ENCODE peak calls at places on chromosomes 6 and 20, in ten cellular contexts. One of them, this sample, is unnamed. For H3K27me3, the result is how much of the 10 kb centered on the place peaks cover.

GRCh38 chr20:49712918-49713778 is 530 bp downstream of the B4GALT5 start:
- DNase-seq in osteoblast: peak
- DNase-seq in fibroblast of lung: no peak
- DNase-seq in brain microvascular endothelial cell: no peak
- DNase-seq in stomach: peak
- DNase-seq in heart left ventricle: peak
- DNase-seq in lower lobe of right lung: peak
- DNase-seq in astrocyte: no peak
- DNase-seq in breast epithelium: no peak
- DNase-seq in uterus: peak
- DNase-seq in this sample: peak

GRCh38 chr6:167212716-167213011 is 54.9 kb upstream of the GPR31 start:
- DNase-seq in fibroblast of lung: no peak
- DNase-seq in heart left ventricle: no peak
- DNase-seq in lower lobe of right lung: no peak
- DNase-seq in osteoblast: no peak
- DNase-seq in brain microvascular endothelial cell: no peak
- DNase-seq in astrocyte: no peak
- DNase-seq in stomach: no peak
- DNase-seq in breast epithelium: no peak
- DNase-seq in uterus: no peak
- DNase-seq in this sample: no peak

GRCh38 chr6:125945378-125946141 is 11.0 kb upstream of the HINT3 start:
- DNase-seq in osteoblast: no peak
- DNase-seq in brain microvascular endothelial cell: peak
- DNase-seq in fibroblast of lung: peak
- DNase-seq in lower lobe of right lung: no peak
- DNase-seq in stomach: no peak
- DNase-seq in astrocyte: peak
- DNase-seq in uterus: no peak
- DNase-seq in heart left ventricle: no peak
- DNase-seq in breast epithelium: no peak
- DNase-seq in this sample: no peak

GRCh38 chr6:33958208-33958862 is 154.5 kb upstream of the MLN start:
- DNase-seq in breast epithelium: no peak
- DNase-seq in heart left ventricle: no peak
- DNase-seq in astrocyte: no peak
- DNase-seq in stomach: no peak
- DNase-seq in brain microvascular endothelial cell: no peak
- DNase-seq in uterus: no peak
- DNase-seq in fibroblast of lung: no peak
- DNase-seq in osteoblast: peak
- DNase-seq in lower lobe of right lung: no peak
- DNase-seq in this sample: peak

GRCh38 chr20:32823078-32823477 is 3.3 kb downstream of the MAPRE1 start:
- DNase-seq in heart left ventricle: no peak
- DNase-seq in fibroblast of lung: peak
- DNase-seq in stomach: no peak
- DNase-seq in brain microvascular endothelial cell: peak
- DNase-seq in breast epithelium: no peak
- DNase-seq in osteoblast: peak
- DNase-seq in uterus: no peak
- DNase-seq in lower lobe of right lung: no peak
- DNase-seq in astrocyte: peak
- DNase-seq in this sample: no peak

GRCh38 chr6:63897459-63897858 is 261.9 kb downstream of the PHF3 start:
- DNase-seq in astrocyte: peak
- DNase-seq in brain microvascular endothelial cell: peak
- DNase-seq in heart left ventricle: no peak
- DNase-seq in stomach: no peak
- DNase-seq in fibroblast of lung: peak
- DNase-seq in osteoblast: no peak
- DNase-seq in breast epithelium: no peak
- DNase-seq in lower lobe of right lung: no peak
- DNase-seq in uterus: no peak
- DNase-seq in this sample: no peak

GRCh38 chr20:57991211-57991841 is 237.1 kb downstream of the ANKRD60 start:
- DNase-seq in fibroblast of lung: peak
- DNase-seq in heart left ventricle: no peak
- DNase-seq in uterus: no peak
- DNase-seq in lower lobe of right lung: no peak
- DNase-seq in osteoblast: peak
- DNase-seq in astrocyte: peak
- DNase-seq in breast epithelium: peak
- DNase-seq in brain microvascular endothelial cell: no peak
- DNase-seq in stomach: no peak
- DNase-seq in this sample: peak

GRCh38 chr6:119727504-119728219 is 378.1 kb upstream of the MAN1A1 start:
- DNase-seq in uterus: no peak
- DNase-seq in heart left ventricle: no peak
- DNase-seq in fibroblast of lung: no peak
- DNase-seq in lower lobe of right lung: no peak
- DNase-seq in osteoblast: no peak
- DNase-seq in astrocyte: no peak
- DNase-seq in brain microvascular endothelial cell: no peak
- DNase-seq in stomach: peak
- DNase-seq in breast epithelium: no peak
- DNase-seq in this sample: no peak

GRCh38 chr20:41482647-41483552 is 116.3 kb upstream of the EMILIN3 start:
- DNase-seq in heart left ventricle: no peak
- DNase-seq in astrocyte: peak
- DNase-seq in stomach: no peak
- DNase-seq in brain microvascular endothelial cell: peak
- DNase-seq in fibroblast of lung: peak
- DNase-seq in lower lobe of right lung: no peak
- DNase-seq in osteoblast: peak
- DNase-seq in uterus: no peak
- DNase-seq in breast epithelium: no peak
- DNase-seq in this sample: no peak

GRCh38 chr6:53359843-53360834 is 11.4 kb upstream of the ELOVL5 start:
- DNase-seq in astrocyte: peak
- DNase-seq in stomach: no peak
- DNase-seq in breast epithelium: no peak
- DNase-seq in osteoblast: peak
- DNase-seq in uterus: no peak
- DNase-seq in brain microvascular endothelial cell: peak
- DNase-seq in lower lobe of right lung: no peak
- DNase-seq in fibroblast of lung: peak
- DNase-seq in heart left ventricle: no peak
- DNase-seq in this sample: no peak

GRCh38 chr6:149032599-149033405 is 284.7 kb upstream of the TAB2 start:
- DNase-seq in astrocyte: peak
- DNase-seq in lower lobe of right lung: no peak
- DNase-seq in osteoblast: peak
- DNase-seq in breast epithelium: no peak
- DNase-seq in uterus: peak
- DNase-seq in fibroblast of lung: peak
- DNase-seq in stomach: no peak
- DNase-seq in brain microvascular endothelial cell: peak
- DNase-seq in heart left ventricle: no peak
- DNase-seq in this sample: no peak

GRCh38 chr20:2420510-2420909 is 39.8 kb downstream of the TGM6 start:
- DNase-seq in breast epithelium: no peak
- DNase-seq in uterus: no peak
- DNase-seq in brain microvascular endothelial cell: no peak
- DNase-seq in astrocyte: no peak
- DNase-seq in stomach: no peak
- DNase-seq in osteoblast: no peak
- DNase-seq in fibroblast of lung: no peak
- DNase-seq in lower lobe of right lung: no peak
- DNase-seq in heart left ventricle: no peak
- DNase-seq in this sample: no peak

DNA sequence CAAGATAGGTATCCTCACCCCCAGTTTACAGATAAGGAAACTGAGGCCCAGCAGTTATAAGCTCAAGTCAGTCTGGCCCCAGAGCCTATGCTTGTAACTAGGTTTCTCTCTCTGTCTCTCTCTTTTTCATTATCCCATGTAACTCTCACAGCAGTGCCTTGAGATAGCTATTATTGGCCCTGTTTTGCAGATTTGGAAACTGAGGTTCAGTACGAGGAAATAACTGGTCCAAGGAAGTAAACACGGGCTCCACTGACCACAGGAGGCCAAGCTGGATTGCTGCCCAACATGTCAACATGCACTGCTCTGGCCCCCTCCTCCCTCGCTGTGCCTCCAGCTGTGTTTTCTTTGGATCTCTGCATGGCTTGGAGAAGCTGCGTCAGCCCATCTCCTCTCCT is 7.6 kb upstream of the PLTP start:
- DNase-seq in stomach: peak
- DNase-seq in uterus: peak
- DNase-seq in heart left ventricle: peak
- DNase-seq in brain microvascular endothelial cell: peak
- DNase-seq in breast epithelium: no peak
- DNase-seq in fibroblast of lung: peak
- DNase-seq in osteoblast: peak
- DNase-seq in astrocyte: peak
- DNase-seq in lower lobe of right lung: no peak
- DNase-seq in this sample: no peak
- H3K27ac ChIP-seq in stomach: peak
- H3K27ac ChIP-seq in uterus: peak
- H3K27ac ChIP-seq in heart left ventricle: peak
- H3K27ac ChIP-seq in brain microvascular endothelial cell: peak
- H3K27ac ChIP-seq in breast epithelium: peak
- H3K27ac ChIP-seq in fibroblast of lung: peak
- H3K27ac ChIP-seq in osteoblast: no peak
- H3K27ac ChIP-seq in astrocyte: no peak
- H3K27ac ChIP-seq in lower lobe of right lung: peak
- H3K27ac ChIP-seq in this sample: no peak

GRCh38 chr6:28732052-28732451 is 191.7 kb downstream of the TRIM27 start:
- DNase-seq in lower lobe of right lung: no peak
- DNase-seq in stomach: no peak
- DNase-seq in fibroblast of lung: no peak
- DNase-seq in uterus: no peak
- DNase-seq in brain microvascular endothelial cell: no peak
- DNase-seq in astrocyte: no peak
- DNase-seq in heart left ventricle: no peak
- DNase-seq in breast epithelium: no peak
- DNase-seq in osteoblast: no peak
- DNase-seq in this sample: no peak

GRCh38 chr6:28727559-28728211 is 196.1 kb downstream of the TRIM27 start:
- DNase-seq in osteoblast: no peak
- DNase-seq in brain microvascular endothelial cell: no peak
- DNase-seq in fibroblast of lung: no peak
- DNase-seq in astrocyte: no peak
- DNase-seq in stomach: no peak
- DNase-seq in heart left ventricle: no peak
- DNase-seq in lower lobe of right lung: no peak
- DNase-seq in breast epithelium: no peak
- DNase-seq in uterus: no peak
- DNase-seq in this sample: no peak

GRCh38 chr6:28726569-28727309 is 197.0 kb downstream of the TRIM27 start:
- DNase-seq in breast epithelium: no peak
- DNase-seq in lower lobe of right lung: no peak
- DNase-seq in uterus: no peak
- DNase-seq in heart left ventricle: no peak
- DNase-seq in osteoblast: no peak
- DNase-seq in fibroblast of lung: no peak
- DNase-seq in stomach: no peak
- DNase-seq in brain microvascular endothelial cell: no peak
- DNase-seq in astrocyte: no peak
- DNase-seq in this sample: no peak

GRCh38 chr6:28725890-28726348 is 197.9 kb downstream of the TRIM27 start:
- DNase-seq in breast epithelium: no peak
- DNase-seq in lower lobe of right lung: no peak
- DNase-seq in heart left ventricle: no peak
- DNase-seq in stomach: no peak
- DNase-seq in osteoblast: no peak
- DNase-seq in astrocyte: no peak
- DNase-seq in fibroblast of lung: peak
- DNase-seq in uterus: no peak
- DNase-seq in brain microvascular endothelial cell: peak
- DNase-seq in this sample: no peak

GRCh38 chr6:28729501-28730402 is 194.0 kb downstream of the TRIM27 start:
- DNase-seq in heart left ventricle: no peak
- DNase-seq in astrocyte: no peak
- DNase-seq in lower lobe of right lung: no peak
- DNase-seq in uterus: no peak
- DNase-seq in stomach: no peak
- DNase-seq in osteoblast: peak
- DNase-seq in breast epithelium: no peak
- DNase-seq in fibroblast of lung: no peak
- DNase-seq in brain microvascular endothelial cell: no peak
- DNase-seq in this sample: no peak
- H3K27me3 ChIP-seq in heart left ventricle: half or more
- H3K27me3 ChIP-seq in astrocyte: under half
- H3K27me3 ChIP-seq in lower lobe of right lung: under half
- H3K27me3 ChIP-seq in uterus: under half
- H3K27me3 ChIP-seq in stomach: under half
- H3K27me3 ChIP-seq in osteoblast: under half
- H3K27me3 ChIP-seq in breast epithelium: under half
- H3K27me3 ChIP-seq in fibroblast of lung: under half
- H3K27me3 ChIP-seq in brain microvascular endothelial cell: under half
- H3K27me3 ChIP-seq in this sample: under half

DNA sequence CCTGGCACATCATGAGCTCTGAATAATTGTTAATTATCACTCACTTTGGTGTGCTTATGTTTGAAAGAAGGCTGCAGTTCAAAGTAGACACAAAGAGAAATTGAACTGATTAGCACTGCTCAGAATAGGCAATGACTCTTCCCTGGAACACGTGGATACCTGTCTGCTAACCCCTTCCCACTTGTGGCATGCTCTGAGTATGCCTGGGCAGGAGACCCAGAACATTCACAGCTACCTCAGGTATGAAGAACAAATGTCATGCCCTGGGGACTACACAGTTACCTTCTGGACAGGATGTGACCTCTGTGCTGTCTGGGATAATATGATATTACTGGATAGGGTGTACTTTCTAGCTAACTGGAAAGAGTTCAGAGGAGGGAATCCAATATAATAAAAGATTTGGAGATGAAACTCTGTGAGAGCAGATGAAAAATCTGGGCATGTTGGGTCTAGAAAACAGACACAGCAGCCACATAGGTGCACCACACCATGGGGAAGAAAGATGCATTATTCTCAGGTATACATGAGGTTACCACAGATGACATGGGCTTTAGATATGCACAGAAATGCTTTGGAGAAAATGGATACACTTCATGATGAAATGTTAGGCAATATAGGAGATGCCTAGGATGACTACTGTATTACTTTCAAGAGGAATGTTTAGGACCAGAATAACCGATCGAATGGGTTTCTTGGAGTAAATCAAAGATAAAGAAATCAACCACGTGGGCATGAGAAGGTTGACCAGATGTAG is 324.2 kb upstream of the PREP start:
- DNase-seq in brain microvascular endothelial cell: no peak
- DNase-seq in lower lobe of right lung: no peak
- DNase-seq in stomach: no peak
- DNase-seq in fibroblast of lung: no peak
- DNase-seq in uterus: no peak
- DNase-seq in osteoblast: no peak
- DNase-seq in astrocyte: no peak
- DNase-seq in heart left ventricle: no peak
- DNase-seq in breast epithelium: no peak
- DNase-seq in this sample: no peak
- H3K27ac ChIP-seq in brain microvascular endothelial cell: no peak
- H3K27ac ChIP-seq in lower lobe of right lung: no peak
- H3K27ac ChIP-seq in stomach: no peak
- H3K27ac ChIP-seq in fibroblast of lung: no peak
- H3K27ac ChIP-seq in uterus: no peak
- H3K27ac ChIP-seq in osteoblast: no peak
- H3K27ac ChIP-seq in astrocyte: no peak
- H3K27ac ChIP-seq in heart left ventricle: no peak
- H3K27ac ChIP-seq in breast epithelium: no peak
- H3K27ac ChIP-seq in this sample: no peak

GRCh38 chr20:51452091-51452613 is 90.4 kb downstream of the NFATC2 start:
- DNase-seq in uterus: no peak
- DNase-seq in brain microvascular endothelial cell: no peak
- DNase-seq in astrocyte: no peak
- DNase-seq in osteoblast: no peak
- DNase-seq in stomach: no peak
- DNase-seq in lower lobe of right lung: no peak
- DNase-seq in breast epithelium: no peak
- DNase-seq in heart left ventricle: no peak
- DNase-seq in fibroblast of lung: no peak
- DNase-seq in this sample: no peak
- H3K27me3 ChIP-seq in uterus: under half
- H3K27me3 ChIP-seq in brain microvascular endothelial cell: under half
- H3K27me3 ChIP-seq in astrocyte: under half
- H3K27me3 ChIP-seq in osteoblast: under half
- H3K27me3 ChIP-seq in stomach: under half
- H3K27me3 ChIP-seq in lower lobe of right lung: under half
- H3K27me3 ChIP-seq in breast epithelium: under half
- H3K27me3 ChIP-seq in heart left ventricle: under half
- H3K27me3 ChIP-seq in fibroblast of lung: under half
- H3K27me3 ChIP-seq in this sample: under half

This sample was measured in aorta.